ENCODE peak calls at places on chromosomes 12 and 14, in six cellular contexts. Z is HCT116; C is heart right ventricle; Y is dorsolateral prefrontal cortex; X is CD8-positive, alpha-beta memory T cell; D is SK-N-SH. F is an unnamed sample.

GRCh38 chr12:103561174-103561573 is 25.9 kb upstream of the STAB2 start:
- DNase-seq in Z (no peak), C (no peak), Y (no peak), X (no peak), D (no peak), F (no peak)

GRCh38 chr14:100203962-100204834 is 34.7 kb upstream of the YY1 start:
- DNase-seq in Z (no peak), C (no peak), Y (no peak), X (no peak), D (no peak), F (no peak)

GRCh38 chr14:101819251-101819990 is 57.9 kb downstream of the PPP2R5C start:
- DNase-seq in Z (no peak), C (no peak), Y (no peak), X (peak; percentile 93), D (no peak), F (no peak)

GRCh38 chr12:75579552-75579951 is 68.1 kb upstream of the KRR1 start:
- DNase-seq in Z (no peak), C (no peak), Y (peak; percentile 9), X (no peak), D (no peak), F (no peak)

GRCh38 chr12:2118061-2118460 is 65.3 kb downstream of the CACNA1C start:
- DNase-seq in Z (no peak), C (no peak), Y (no peak), X (no peak), D (no peak), F (no peak)

GRCh38 chr12:71945883-71946282 is 7.2 kb downstream of the TPH2 start:
- DNase-seq in Z (no peak), C (no peak), Y (no peak), X (no peak), D (no peak), F (peak; percentile 52)

GRCh38 chr12:67018105-67018504 is 251.1 kb upstream of the CAND1 start:
- DNase-seq in Z (no peak), C (no peak), Y (no peak), X (no peak), D (no peak), F (no peak)

GRCh38 chr12:78086553-78087362 is 256.1 kb downstream of the NAV3 start:
- DNase-seq in Z (no peak), C (no peak), Y (no peak), X (no peak), D (peak; percentile 44), F (no peak)

GRCh38 chr14:69808919-69809808 is 12.1 kb upstream of the SLC10A1 start:
- DNase-seq in Z (no peak), C (no peak), Y (no peak), X (no peak), D (no peak), F (no peak)

GRCh38 chr12:124397807-124398577 is 103.1 kb downstream of the RFLNA start:
- DNase-seq in Z (no peak), C (no peak), Y (no peak), X (no peak), D (no peak), F (no peak)

F was measured in WERI-Rb-1.